ENCODE peak calls at places on chromosomes 4 and X, in four cellular contexts. One of them, this sample, is unnamed.

GRCh38 chr4:118954246-118954645 is 65.6 kb downstream of the SYNPO2 start:
- DNase-seq in kidney tubule cell: no peak
- DNase-seq in iris pigment epithelial cell: peak
- DNase-seq in GM20000: no peak
- DNase-seq in this sample: no peak

GRCh38 chr4:98199247-98199646 is 56.0 kb upstream of the STPG2 start:
- DNase-seq in kidney tubule cell: peak
- DNase-seq in iris pigment epithelial cell: no peak
- DNase-seq in GM20000: no peak
- DNase-seq in this sample: no peak

GRCh38 chr4:26300314-26301307 is 20.2 kb upstream of the RBPJ start:
- DNase-seq in kidney tubule cell: no peak
- DNase-seq in iris pigment epithelial cell: peak
- DNase-seq in GM20000: no peak
- DNase-seq in this sample: no peak

GRCh38 chr4:102819588-102820365 is 7.6 kb downstream of the UBE2D3 start:
- DNase-seq in kidney tubule cell: no peak
- DNase-seq in iris pigment epithelial cell: peak
- DNase-seq in GM20000: no peak
- DNase-seq in this sample: no peak

GRCh38 chr4:123265443-123265842 is 131.2 kb upstream of the SPRY1 start:
- DNase-seq in kidney tubule cell: peak
- DNase-seq in iris pigment epithelial cell: no peak
- DNase-seq in GM20000: no peak
- DNase-seq in this sample: no peak

GRCh38 chrX:51862920-51863319 is 30.5 kb upstream of the MAGED1 start:
- DNase-seq in kidney tubule cell: no peak
- DNase-seq in iris pigment epithelial cell: peak
- DNase-seq in GM20000: no peak
- DNase-seq in this sample: no peak

GRCh38 chr4:99835942-99836341 is 19.3 kb downstream of the DAPP1 start:
- DNase-seq in kidney tubule cell: no peak
- DNase-seq in iris pigment epithelial cell: no peak
- DNase-seq in GM20000: no peak
- DNase-seq in this sample: no peak

GRCh38 chr4:153521995-153522799 is 56.0 kb downstream of the TMEM131L start:
- DNase-seq in kidney tubule cell: no peak
- DNase-seq in iris pigment epithelial cell: no peak
- DNase-seq in GM20000: no peak
- DNase-seq in this sample: no peak

GRCh38 chr4:119729815-119730643 is 101.4 kb upstream of the PDE5A start:
- DNase-seq in kidney tubule cell: peak
- DNase-seq in iris pigment epithelial cell: peak
- DNase-seq in GM20000: no peak
- DNase-seq in this sample: no peak

GRCh38 chrX:15737957-15738685 is at the start of gene CA5B:
- DNase-seq in kidney tubule cell: peak
- DNase-seq in iris pigment epithelial cell: peak
- DNase-seq in GM20000: peak
- DNase-seq in this sample: peak

GRCh38 chr4:151675366-151676060 is 85.3 kb downstream of the GATB start:
- DNase-seq in kidney tubule cell: peak
- DNase-seq in iris pigment epithelial cell: no peak
- DNase-seq in GM20000: no peak
- DNase-seq in this sample: no peak

GRCh38 chr4:122329876-122330595 is 48.8 kb upstream of the ADAD1 start:
- DNase-seq in kidney tubule cell: peak
- DNase-seq in iris pigment epithelial cell: peak
- DNase-seq in GM20000: no peak
- DNase-seq in this sample: no peak

GRCh38 chr4:152778656-152779512 is 646 bp downstream of the TIGD4 start:
- DNase-seq in kidney tubule cell: peak
- DNase-seq in iris pigment epithelial cell: peak
- DNase-seq in GM20000: peak
- DNase-seq in this sample: no peak

GRCh38 chrX:152428089-152428488 is 23.0 kb downstream of the GABRA3 start:
- DNase-seq in kidney tubule cell: no peak
- DNase-seq in iris pigment epithelial cell: no peak
- DNase-seq in GM20000: no peak
- DNase-seq in this sample: no peak